ENCODE peak calls at places on chromosomes 6 and 20, in six cellular contexts. One of them, this sample, is unnamed.

GRCh38 chr6:105991561-105992314 is 94.4 kb upstream of the PRDM1 start:
- DNase-seq in AG10803: no peak
- DNase-seq in CD4-positive, alpha-beta memory T cell: peak
- DNase-seq in neural crest cell: no peak
- DNase-seq in HuH-7.5: no peak
- DNase-seq in activated naive CD8-positive, alpha-beta T cell treated with anti-CD3 and anti-CD28 coated beads, Interleukin-2, amount 50 U/mL, for 24 hours: peak
- DNase-seq in this sample: no peak

GRCh38 chr6:6829872-6830683 is 241.6 kb downstream of the LY86 start:
- DNase-seq in CD4-positive, alpha-beta memory T cell: no peak
- DNase-seq in activated naive CD8-positive, alpha-beta T cell treated with anti-CD3 and anti-CD28 coated beads, Interleukin-2, amount 50 U/mL, for 24 hours: no peak
- DNase-seq in AG10803: no peak
- DNase-seq in neural crest cell: no peak
- DNase-seq in HuH-7.5: no peak
- DNase-seq in this sample: no peak

GRCh38 chr6:166078294-166078693 is 89.4 kb downstream of the TBXT start:
- DNase-seq in neural crest cell: no peak
- DNase-seq in HuH-7.5: no peak
- DNase-seq in CD4-positive, alpha-beta memory T cell: no peak
- DNase-seq in AG10803: peak
- DNase-seq in activated naive CD8-positive, alpha-beta T cell treated with anti-CD3 and anti-CD28 coated beads, Interleukin-2, amount 50 U/mL, for 24 hours: no peak
- DNase-seq in this sample: no peak

GRCh38 chr6:96760153-96760687 is 77.1 kb downstream of the GPR63 start:
- DNase-seq in HuH-7.5: no peak
- DNase-seq in activated naive CD8-positive, alpha-beta T cell treated with anti-CD3 and anti-CD28 coated beads, Interleukin-2, amount 50 U/mL, for 24 hours: no peak
- DNase-seq in AG10803: no peak
- DNase-seq in neural crest cell: no peak
- DNase-seq in CD4-positive, alpha-beta memory T cell: no peak
- DNase-seq in this sample: no peak

GRCh38 chr6:52605610-52606185 is 28.8 kb upstream of the TRAM2 start:
- DNase-seq in HuH-7.5: no peak
- DNase-seq in neural crest cell: no peak
- DNase-seq in AG10803: no peak
- DNase-seq in activated naive CD8-positive, alpha-beta T cell treated with anti-CD3 and anti-CD28 coated beads, Interleukin-2, amount 50 U/mL, for 24 hours: no peak
- DNase-seq in CD4-positive, alpha-beta memory T cell: no peak
- DNase-seq in this sample: no peak

GRCh38 chr20:59835448-59836395 is 97.7 kb downstream of the SYCP2 start:
- DNase-seq in activated naive CD8-positive, alpha-beta T cell treated with anti-CD3 and anti-CD28 coated beads, Interleukin-2, amount 50 U/mL, for 24 hours: no peak
- DNase-seq in AG10803: peak
- DNase-seq in CD4-positive, alpha-beta memory T cell: no peak
- DNase-seq in HuH-7.5: no peak
- DNase-seq in neural crest cell: peak
- DNase-seq in this sample: no peak

GRCh38 chr20:44253528-44253927 is 6.4 kb downstream of the GDAP1L1 start:
- DNase-seq in HuH-7.5: no peak
- DNase-seq in activated naive CD8-positive, alpha-beta T cell treated with anti-CD3 and anti-CD28 coated beads, Interleukin-2, amount 50 U/mL, for 24 hours: no peak
- DNase-seq in neural crest cell: no peak
- DNase-seq in AG10803: no peak
- DNase-seq in CD4-positive, alpha-beta memory T cell: no peak
- DNase-seq in this sample: no peak

GRCh38 chr6:156859686-156860085 is 82.5 kb downstream of the ARID1B start:
- DNase-seq in neural crest cell: no peak
- DNase-seq in AG10803: no peak
- DNase-seq in CD4-positive, alpha-beta memory T cell: no peak
- DNase-seq in HuH-7.5: no peak
- DNase-seq in activated naive CD8-positive, alpha-beta T cell treated with anti-CD3 and anti-CD28 coated beads, Interleukin-2, amount 50 U/mL, for 24 hours: no peak
- DNase-seq in this sample: no peak

GRCh38 chr6:110703010-110703905 is 112.0 kb downstream of the CDK19 start:
- DNase-seq in HuH-7.5: no peak
- DNase-seq in AG10803: peak
- DNase-seq in activated naive CD8-positive, alpha-beta T cell treated with anti-CD3 and anti-CD28 coated beads, Interleukin-2, amount 50 U/mL, for 24 hours: no peak
- DNase-seq in CD4-positive, alpha-beta memory T cell: no peak
- DNase-seq in neural crest cell: no peak
- DNase-seq in this sample: no peak

GRCh38 chr20:58349586-58349985 is 39.4 kb upstream of the VAPB start:
- DNase-seq in AG10803: peak
- DNase-seq in HuH-7.5: no peak
- DNase-seq in activated naive CD8-positive, alpha-beta T cell treated with anti-CD3 and anti-CD28 coated beads, Interleukin-2, amount 50 U/mL, for 24 hours: no peak
- DNase-seq in neural crest cell: no peak
- DNase-seq in CD4-positive, alpha-beta memory T cell: no peak
- DNase-seq in this sample: no peak

GRCh38 chr20:10961651-10962288 is 288.0 kb upstream of the JAG1 start:
- DNase-seq in AG10803: no peak
- DNase-seq in CD4-positive, alpha-beta memory T cell: no peak
- DNase-seq in neural crest cell: no peak
- DNase-seq in activated naive CD8-positive, alpha-beta T cell treated with anti-CD3 and anti-CD28 coated beads, Interleukin-2, amount 50 U/mL, for 24 hours: no peak
- DNase-seq in HuH-7.5: no peak
- DNase-seq in this sample: no peak

GRCh38 chr20:63206878-63207277 is 9.1 kb downstream of the YTHDF1 start:
- DNase-seq in AG10803: peak
- DNase-seq in neural crest cell: no peak
- DNase-seq in HuH-7.5: no peak
- DNase-seq in activated naive CD8-positive, alpha-beta T cell treated with anti-CD3 and anti-CD28 coated beads, Interleukin-2, amount 50 U/mL, for 24 hours: no peak
- DNase-seq in CD4-positive, alpha-beta memory T cell: no peak
- DNase-seq in this sample: no peak

GRCh38 chr6:145483191-145483996 is 251.9 kb downstream of the EPM2A start:
- DNase-seq in HuH-7.5: no peak
- DNase-seq in neural crest cell: no peak
- DNase-seq in AG10803: no peak
- DNase-seq in activated naive CD8-positive, alpha-beta T cell treated with anti-CD3 and anti-CD28 coated beads, Interleukin-2, amount 50 U/mL, for 24 hours: no peak
- DNase-seq in CD4-positive, alpha-beta memory T cell: no peak
- DNase-seq in this sample: no peak

GRCh38 chr6:166439366-166440091 is 56.8 kb upstream of the MPC1 start:
- DNase-seq in neural crest cell: no peak
- DNase-seq in AG10803: no peak
- DNase-seq in CD4-positive, alpha-beta memory T cell: no peak
- DNase-seq in activated naive CD8-positive, alpha-beta T cell treated with anti-CD3 and anti-CD28 coated beads, Interleukin-2, amount 50 U/mL, for 24 hours: no peak
- DNase-seq in HuH-7.5: no peak
- DNase-seq in this sample: peak

GRCh38 chr6:21157186-21157929 is 436.2 kb upstream of the SOX4 start:
- DNase-seq in AG10803: no peak
- DNase-seq in activated naive CD8-positive, alpha-beta T cell treated with anti-CD3 and anti-CD28 coated beads, Interleukin-2, amount 50 U/mL, for 24 hours: no peak
- DNase-seq in HuH-7.5: no peak
- DNase-seq in neural crest cell: no peak
- DNase-seq in CD4-positive, alpha-beta memory T cell: no peak
- DNase-seq in this sample: no peak

GRCh38 chr20:58112017-58112781 is 116.3 kb downstream of the ANKRD60 start:
- DNase-seq in activated naive CD8-positive, alpha-beta T cell treated with anti-CD3 and anti-CD28 coated beads, Interleukin-2, amount 50 U/mL, for 24 hours: no peak
- DNase-seq in neural crest cell: no peak
- DNase-seq in CD4-positive, alpha-beta memory T cell: no peak
- DNase-seq in AG10803: peak
- DNase-seq in HuH-7.5: no peak
- DNase-seq in this sample: no peak

GRCh38 chr6:155273438-155273837 is 9.6 kb downstream of the CLDN20 start:
- DNase-seq in HuH-7.5: no peak
- DNase-seq in AG10803: peak
- DNase-seq in activated naive CD8-positive, alpha-beta T cell treated with anti-CD3 and anti-CD28 coated beads, Interleukin-2, amount 50 U/mL, for 24 hours: no peak
- DNase-seq in neural crest cell: no peak
- DNase-seq in CD4-positive, alpha-beta memory T cell: no peak
- DNase-seq in this sample: no peak

GRCh38 chr6:87904041-87904440 is 143.6 kb upstream of the SPACA1 start:
- DNase-seq in activated naive CD8-positive, alpha-beta T cell treated with anti-CD3 and anti-CD28 coated beads, Interleukin-2, amount 50 U/mL, for 24 hours: no peak
- DNase-seq in HuH-7.5: no peak
- DNase-seq in neural crest cell: no peak
- DNase-seq in CD4-positive, alpha-beta memory T cell: no peak
- DNase-seq in AG10803: no peak
- DNase-seq in this sample: no peak

GRCh38 chr6:26223213-26223612 is 136.0 kb downstream of the HFE start:
- DNase-seq in HuH-7.5: no peak
- DNase-seq in CD4-positive, alpha-beta memory T cell: no peak
- DNase-seq in neural crest cell: no peak
- DNase-seq in activated naive CD8-positive, alpha-beta T cell treated with anti-CD3 and anti-CD28 coated beads, Interleukin-2, amount 50 U/mL, for 24 hours: no peak
- DNase-seq in AG10803: no peak
- DNase-seq in this sample: no peak

GRCh38 chr6:156028310-156029131 is 572.9 kb upstream of the NOX3 start:
- DNase-seq in neural crest cell: no peak
- DNase-seq in AG10803: peak
- DNase-seq in activated naive CD8-positive, alpha-beta T cell treated with anti-CD3 and anti-CD28 coated beads, Interleukin-2, amount 50 U/mL, for 24 hours: no peak
- DNase-seq in CD4-positive, alpha-beta memory T cell: peak
- DNase-seq in HuH-7.5: no peak
- DNase-seq in this sample: no peak

GRCh38 chr20:31542201-31542842 is 28.1 kb downstream of the HM13 start:
- DNase-seq in activated naive CD8-positive, alpha-beta T cell treated with anti-CD3 and anti-CD28 coated beads, Interleukin-2, amount 50 U/mL, for 24 hours: peak
- DNase-seq in CD4-positive, alpha-beta memory T cell: no peak
- DNase-seq in AG10803: peak
- DNase-seq in HuH-7.5: no peak
- DNase-seq in neural crest cell: no peak
- DNase-seq in this sample: no peak

GRCh38 chr20:32028647-32029372 is 18.6 kb downstream of the CCM2L start:
- DNase-seq in CD4-positive, alpha-beta memory T cell: no peak
- DNase-seq in HuH-7.5: no peak
- DNase-seq in AG10803: no peak
- DNase-seq in neural crest cell: no peak
- DNase-seq in activated naive CD8-positive, alpha-beta T cell treated with anti-CD3 and anti-CD28 coated beads, Interleukin-2, amount 50 U/mL, for 24 hours: no peak
- DNase-seq in this sample: no peak

GRCh38 chr6:158029668-158030230 is 48.1 kb downstream of the SYNJ2 start:
- DNase-seq in CD4-positive, alpha-beta memory T cell: no peak
- DNase-seq in activated naive CD8-positive, alpha-beta T cell treated with anti-CD3 and anti-CD28 coated beads, Interleukin-2, amount 50 U/mL, for 24 hours: no peak
- DNase-seq in HuH-7.5: no peak
- DNase-seq in AG10803: no peak
- DNase-seq in neural crest cell: no peak
- DNase-seq in this sample: no peak

GRCh38 chr6:141956046-141956761 is 176.5 kb upstream of the GJE1 start:
- DNase-seq in AG10803: peak
- DNase-seq in activated naive CD8-positive, alpha-beta T cell treated with anti-CD3 and anti-CD28 coated beads, Interleukin-2, amount 50 U/mL, for 24 hours: no peak
- DNase-seq in CD4-positive, alpha-beta memory T cell: no peak
- DNase-seq in HuH-7.5: no peak
- DNase-seq in neural crest cell: no peak
- DNase-seq in this sample: no peak

GRCh38 chr6:11869656-11870340 is 91.2 kb upstream of the ADTRP start:
- DNase-seq in HuH-7.5: no peak
- DNase-seq in CD4-positive, alpha-beta memory T cell: no peak
- DNase-seq in activated naive CD8-positive, alpha-beta T cell treated with anti-CD3 and anti-CD28 coated beads, Interleukin-2, amount 50 U/mL, for 24 hours: no peak
- DNase-seq in AG10803: peak
- DNase-seq in neural crest cell: no peak
- DNase-seq in this sample: no peak

GRCh38 chr6:56540232-56540631 is 102.5 kb downstream of the DST start:
- DNase-seq in AG10803: no peak
- DNase-seq in neural crest cell: no peak
- DNase-seq in activated naive CD8-positive, alpha-beta T cell treated with anti-CD3 and anti-CD28 coated beads, Interleukin-2, amount 50 U/mL, for 24 hours: no peak
- DNase-seq in CD4-positive, alpha-beta memory T cell: no peak
- DNase-seq in HuH-7.5: no peak
- DNase-seq in this sample: no peak

GRCh38 chr20:48358176-48358575 is 469.6 kb downstream of the PREX1 start:
- DNase-seq in HuH-7.5: no peak
- DNase-seq in CD4-positive, alpha-beta memory T cell: no peak
- DNase-seq in AG10803: no peak
- DNase-seq in neural crest cell: no peak
- DNase-seq in activated naive CD8-positive, alpha-beta T cell treated with anti-CD3 and anti-CD28 coated beads, Interleukin-2, amount 50 U/mL, for 24 hours: no peak
- DNase-seq in this sample: no peak

GRCh38 chr6:31822038-31822821 is 5.3 kb upstream of the HSPA1B start:
- DNase-seq in neural crest cell: no peak
- DNase-seq in CD4-positive, alpha-beta memory T cell: peak
- DNase-seq in HuH-7.5: peak
- DNase-seq in activated naive CD8-positive, alpha-beta T cell treated with anti-CD3 and anti-CD28 coated beads, Interleukin-2, amount 50 U/mL, for 24 hours: peak
- DNase-seq in AG10803: peak
- DNase-seq in this sample: peak

GRCh38 chr6:37289931-37290330 is 32.0 kb upstream of the TMEM217 start:
- DNase-seq in CD4-positive, alpha-beta memory T cell: peak
- DNase-seq in neural crest cell: no peak
- DNase-seq in HuH-7.5: no peak
- DNase-seq in AG10803: no peak
- DNase-seq in activated naive CD8-positive, alpha-beta T cell treated with anti-CD3 and anti-CD28 coated beads, Interleukin-2, amount 50 U/mL, for 24 hours: peak
- DNase-seq in this sample: no peak

This sample was measured in GDM1.